ENCODE peak calls at places on chromosomes 3 and 15, in six cellular contexts. K, F, T, H, B and O are unnamed samples.
A peak's percentile ranks its signal among the peaks of the same experiment; 100 is the strongest.

GRCh38 chr15:44097552-44097951 is 97.5 kb downstream of the FRMD5 start:
- DNase-seq in F (no peak), H (no peak), K (no peak), T (no peak), B (no peak), O (no peak)

GRCh38 chr3:89098964-89099585 is 8.3 kb upstream of the EPHA3 start:
- DNase-seq in B (peak; percentile 65), K (peak; percentile 42), H (peak; percentile 37), T (peak; percentile 76), F (peak; percentile 56), O (peak; percentile 56)

GRCh38 chr3:119084371-119085069 is 49.9 kb upstream of the IGSF11 start:
- DNase-seq in H (peak; percentile 26), B (no peak), F (no peak), T (peak; percentile 22), K (no peak), O (no peak)

GRCh38 chr3:138915503-138916498 is 31.1 kb downstream of the FOXL2 start:
- DNase-seq in B (peak; percentile 87), F (peak; percentile 98), H (peak; percentile 97), K (peak; percentile 87), T (peak; percentile 95), O (peak; percentile 83)

GRCh38 chr15:70376929-70377691 is 279.4 kb upstream of the TLE3 start:
- DNase-seq in T (peak; percentile 50), B (peak; percentile 46), H (no peak), K (no peak), F (peak; percentile 57), O (peak; percentile 2)

GRCh38 chr15:95843241-95843851 is 487.2 kb upstream of the NR2F2 start:
- DNase-seq in F (no peak), H (no peak), K (no peak), B (peak; percentile 86), T (no peak), O (no peak)

GRCh38 chr3:152841131-152841530 is 6.2 kb downstream of the P2RY1 start:
- DNase-seq in F (no peak), B (peak; percentile 43), T (no peak), H (no peak), K (no peak), O (no peak)

GRCh38 chr15:73965730-73966103 is 26.4 kb downstream of the STOML1 start:
- DNase-seq in H (no peak), B (peak; percentile 79), T (no peak), K (no peak), F (no peak), O (peak; percentile 70)

GRCh38 chr3:152961323-152961722 is 126.4 kb downstream of the P2RY1 start:
- DNase-seq in K (no peak), B (peak; percentile 39), T (peak; percentile 60), F (no peak), H (no peak), O (peak; percentile 0)

GRCh38 chr3:58880182-58880581 is 169.6 kb downstream of the CFAP20DC start:
- DNase-seq in F (no peak), T (no peak), K (no peak), B (no peak), H (no peak), O (peak; percentile 77)

GRCh38 chr3:43503067-43503728 is 118.6 kb downstream of the ANO10 start:
- DNase-seq in F (no peak), T (peak; percentile 34), H (no peak), B (peak; percentile 47), K (no peak), O (peak; percentile 46)

GRCh38 chr3:43391621-43392020 is 105.3 kb downstream of the SNRK start:
- DNase-seq in K (no peak), B (no peak), F (no peak), H (no peak), T (no peak), O (no peak)

GRCh38 chr3:114310701-114311100 is 16.9 kb downstream of the TIGIT start:
- DNase-seq in H (no peak), F (no peak), B (no peak), T (no peak), K (no peak), O (peak; percentile 40)

GRCh38 chr3:193874997-193875593 is 260.9 kb upstream of the HES1 start:
- DNase-seq in H (no peak), F (no peak), K (no peak), T (peak; percentile 61), B (no peak), O (no peak)

DNA sequence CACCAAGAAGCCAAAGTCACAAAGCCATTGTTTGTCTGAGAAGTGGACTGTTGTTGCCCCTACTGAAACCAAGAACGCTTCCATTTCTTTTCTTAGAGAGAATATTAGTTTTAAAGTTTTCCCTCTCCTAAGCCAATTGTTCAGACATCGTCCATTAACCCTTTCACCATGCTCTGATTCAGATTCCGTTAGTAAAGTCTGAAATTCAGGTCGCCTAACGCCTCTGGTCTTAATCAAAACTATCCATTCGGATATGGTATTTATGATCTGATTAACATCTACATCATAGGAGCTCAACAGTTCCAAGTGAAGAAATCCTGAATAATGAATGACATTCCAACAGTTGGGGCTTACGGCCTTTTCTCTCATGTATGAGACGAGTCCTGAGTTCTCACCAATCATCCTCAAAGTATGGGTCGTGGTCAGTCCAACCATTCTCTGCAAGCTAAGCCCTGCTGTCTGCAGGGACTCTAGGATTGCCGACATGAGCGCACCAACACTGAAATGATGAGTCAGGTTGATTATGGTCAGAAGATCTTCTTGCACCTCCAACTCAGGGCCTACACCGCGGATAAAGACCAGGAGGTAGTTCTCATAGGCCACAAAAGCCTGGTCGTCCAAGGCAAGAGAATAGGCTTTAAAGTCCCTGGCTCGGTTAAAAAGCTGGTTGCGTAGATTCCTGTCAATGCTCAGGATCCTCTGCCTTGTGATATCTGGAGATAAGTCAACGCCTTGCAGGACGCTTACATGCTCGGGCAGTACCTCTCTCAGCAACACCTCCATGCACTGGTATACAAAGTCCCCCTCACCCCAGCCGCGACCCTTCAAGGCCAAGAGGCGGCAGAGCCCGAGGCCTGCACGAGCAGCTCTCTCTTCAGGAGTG is 767 bp downstream of the EPM2AIP1 start:
- DNase-seq in H (no peak), B (peak; percentile 79), T (no peak), F (no peak), K (no peak), O (peak; percentile 74)
- H3K4ac ChIP-seq in H (peak overlapping the region; percentile 43), B (peak overlapping the region; percentile 76), T (peak overlapping the region; percentile 85), F (no peak overlapping the region), K (no peak overlapping the region), O (peak overlapping the region; percentile 87)

GRCh38 chr3:102885289-102885688 is 450.5 kb downstream of the ZPLD1 start:
- DNase-seq in H (no peak), K (no peak), B (no peak), T (no peak), F (no peak), O (no peak)

GRCh38 chr3:102883515-102883914 is 448.7 kb downstream of the ZPLD1 start:
- DNase-seq in H (no peak), B (no peak), F (no peak), K (no peak), T (no peak), O (no peak)
- H3K4me3 ChIP-seq in H (no peak overlapping the region), B (no peak overlapping the region), F (no peak overlapping the region), K (no peak overlapping the region), T (no peak overlapping the region), O (no peak overlapping the region)

GRCh38 chr3:100206687-100207086 is 54.1 kb upstream of the TBC1D23 start:
- DNase-seq in B (no peak), T (no peak), F (no peak), K (no peak), H (no peak), O (no peak)

GRCh38 chr3:100210777-100211145 is 50.0 kb upstream of the TBC1D23 start:
- DNase-seq in K (no peak), B (peak; percentile 99), H (peak; percentile 11), T (peak; percentile 43), F (no peak), O (peak; percentile 95)

GRCh38 chr3:100207886-100208285 is 52.9 kb upstream of the TBC1D23 start:
- DNase-seq in F (no peak), K (no peak), T (no peak), B (no peak), H (no peak), O (no peak)

GRCh38 chr3:100209169-100209568 is 51.6 kb upstream of the TBC1D23 start:
- DNase-seq in H (no peak), F (no peak), B (no peak), K (no peak), T (no peak), O (no peak)

DNA sequence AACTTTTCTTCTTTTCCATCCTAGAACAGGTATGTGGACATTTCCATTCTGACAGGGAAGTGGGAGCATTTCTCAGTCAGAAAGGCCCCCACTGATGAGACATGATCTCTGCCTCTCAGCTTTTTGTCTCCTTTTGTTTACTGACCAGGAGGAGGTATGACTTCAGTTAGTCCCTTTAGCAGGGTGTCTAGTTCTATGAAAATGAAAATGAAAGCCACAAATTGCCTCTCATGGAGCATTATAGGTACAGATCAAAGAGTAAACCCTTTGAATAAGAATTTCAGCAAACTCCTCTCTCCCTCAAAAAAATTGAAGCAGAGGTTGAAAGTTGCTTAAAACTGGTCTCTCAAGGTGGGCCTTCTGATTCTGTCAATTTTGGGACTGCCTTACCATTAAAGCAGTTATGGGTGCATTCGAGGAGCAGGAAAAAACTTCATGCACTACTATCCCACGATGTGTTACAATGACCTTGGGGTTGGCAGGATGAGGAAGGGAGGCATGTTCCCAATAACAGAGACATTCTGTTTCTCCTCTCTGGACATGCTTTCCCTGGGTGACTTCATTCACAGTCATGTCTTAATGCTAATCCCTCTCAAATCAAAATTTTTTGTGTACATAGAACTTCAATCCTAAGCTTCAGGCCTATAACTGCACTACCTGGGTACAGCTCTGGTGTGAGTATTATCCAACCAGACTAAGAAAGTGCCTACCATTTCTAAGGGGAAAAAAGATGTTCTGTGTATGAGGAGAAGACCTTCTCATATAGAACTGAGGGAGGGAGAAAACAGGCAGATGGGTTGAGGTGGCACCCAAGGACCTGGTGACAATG is 50.6 kb upstream of the TBC1D23 start:
- DNase-seq in H (no peak), T (no peak), F (no peak), K (no peak), B (peak; percentile 68), O (peak; percentile 30)
- H3K4ac ChIP-seq in H (no peak overlapping the region), T (no peak overlapping the region), F (peak overlapping the region; percentile 0), K (no peak overlapping the region), B (peak overlapping the region; percentile 98), O (peak overlapping the region; percentile 96)

DNA sequence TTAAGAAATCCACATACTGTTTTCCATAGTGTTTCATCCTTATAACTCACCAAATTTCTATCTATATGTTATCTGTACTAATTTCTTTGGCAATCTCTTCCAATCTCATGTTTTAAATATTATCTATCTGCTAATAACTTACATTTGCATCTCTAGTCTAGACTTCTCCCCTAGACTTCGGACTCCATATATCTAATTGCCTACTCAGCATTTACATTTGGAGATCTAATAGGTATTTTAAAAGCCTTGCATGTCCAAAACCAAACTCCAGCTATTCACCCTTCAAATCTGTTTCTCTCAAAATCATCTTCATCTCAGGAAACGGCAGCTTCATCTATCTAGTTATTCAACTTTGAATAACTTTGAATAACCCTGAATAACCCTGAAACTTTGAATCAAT is 35.3 kb downstream of the ZNF385D start:
- DNase-seq in K (no peak), B (no peak), T (no peak), H (no peak), F (no peak), O (no peak)
- H3K4me3 ChIP-seq in K (no peak overlapping the region), B (no peak overlapping the region), T (no peak overlapping the region), H (no peak overlapping the region), F (no peak overlapping the region), O (no peak overlapping the region)

DNA sequence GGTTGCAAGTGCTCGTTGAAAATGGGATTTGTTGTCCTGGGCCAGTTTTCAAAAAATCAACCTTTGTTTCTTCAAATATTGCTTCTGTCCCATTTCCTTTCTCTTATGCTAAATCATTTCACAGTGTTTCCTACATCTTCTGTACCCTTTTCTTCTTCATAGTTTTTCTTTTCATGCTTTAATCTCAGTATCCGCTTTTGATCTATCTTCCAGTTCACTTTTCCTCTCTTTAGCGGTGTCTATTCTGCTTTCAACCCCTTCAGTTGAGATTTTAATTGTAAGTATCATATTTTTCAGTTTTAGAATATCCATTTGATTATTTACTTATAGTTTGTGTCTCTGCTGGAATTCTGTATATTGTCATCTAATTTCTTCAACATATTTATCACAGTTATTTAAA is 311.7 kb upstream of the TPM1 start:
- DNase-seq in T (no peak), F (no peak), B (no peak), K (no peak), H (no peak), O (no peak)
- H3K4ac ChIP-seq in T (no peak overlapping the region), F (no peak overlapping the region), B (no peak overlapping the region), K (no peak overlapping the region), H (no peak overlapping the region), O (no peak overlapping the region)